ENCODE peak calls at places on chromosome 12, in seven cellular contexts. M is ovary; Z is neuronal stem cell; H is fibroblast of the aortic adventitia; Q is astrocyte of the spinal cord; Y is natural killer cell treated with Interleukin-12 subunit alpha and Interleukin-12 subunit beta and Interleukin-15 and Interleukin-18, amount 100 ng/mL, for 72 hours; O is stimulated activated CD8-positive, alpha-beta memory T cell treated with anti-CD3 and anti-CD28 coated beads, Interleukin-2, amount 100 ng/mL, for 1 hour. K is an unnamed sample.

GRCh38 chr12:45263587-45263986 is 47.7 kb downstream of the ANO6 start:
- DNase-seq in M (no peak), Z (no peak), H (no peak), Q (no peak), Y (no peak), O (no peak), K (no peak)

GRCh38 chr12:26327975-26328635 is 132.7 kb downstream of the SSPN start:
- DNase-seq in M (no peak), Z (no peak), H (no peak), Q (no peak), Y (no peak), O (no peak), K (no peak)

GRCh38 chr12:106955377-106956047 is at the start of gene TMEM263:
- DNase-seq in M (peak), Z (peak), H (peak), Q (peak), Y (peak), O (peak), K (peak)

GRCh38 chr12:124233041-124233836 is 61.7 kb upstream of the RFLNA start:
- DNase-seq in M (no peak), Z (no peak), H (peak), Q (peak), Y (no peak), O (no peak), K (peak)

GRCh38 chr12:6765048-6765633 is 1.0 kb upstream of the PTMS start:
- DNase-seq in M (no peak), Z (no peak), H (no peak), Q (peak), Y (no peak), O (no peak), K (peak)

GRCh38 chr12:84136862-84137367 is 775.7 kb downstream of the SLC6A15 start:
- DNase-seq in M (no peak), Z (no peak), H (peak), Q (peak), Y (no peak), O (no peak), K (no peak)

GRCh38 chr12:2722806-2723205 is 72.0 kb upstream of the FKBP4 start:
- DNase-seq in M (no peak), Z (no peak), H (peak), Q (no peak), Y (no peak), O (no peak), K (no peak)

GRCh38 chr12:120388711-120389431 is 19.9 kb upstream of the MSI1 start:
- DNase-seq in M (no peak), Z (peak), H (no peak), Q (no peak), Y (no peak), O (no peak), K (no peak)

GRCh38 chr12:66272650-66273049 is 29.6 kb upstream of the HELB start:
- DNase-seq in M (no peak), Z (no peak), H (no peak), Q (no peak), Y (no peak), O (no peak), K (no peak)

GRCh38 chr12:76698316-76698715 is 65.6 kb upstream of the ZDHHC17 start:
- DNase-seq in M (no peak), Z (no peak), H (no peak), Q (no peak), Y (no peak), O (no peak), K (no peak)

GRCh38 chr12:109637341-109637740 is 63.7 kb downstream of the MVK start:
- DNase-seq in M (no peak), Z (no peak), H (no peak), Q (no peak), Y (peak), O (no peak), K (no peak)

K was measured in trophoblast cell.